ENCODE peak calls at places on chromosomes 4 and X, in five cellular contexts. V, Q, E, K and W are unnamed samples. For H3K4me1, the result is how much of the 10 kb centered on the place peaks cover.

GRCh38 chrX:130826249-130826648 is 76.8 kb downstream of the ENOX2 start:
- DNase-seq in V (no peak), Q (no peak), E (no peak), K (no peak), W (no peak)

GRCh38 chr4:181418491-181418890 is 824.7 kb upstream of the TENM3 start:
- DNase-seq in V (no peak), Q (no peak), E (no peak), K (no peak), W (no peak)

GRCh38 chr4:53477038-53477565 is 99.7 kb downstream of the FIP1L1 start:
- DNase-seq in V (no peak), Q (no peak), E (peak), K (no peak), W (peak)

GRCh38 chr4:154018659-154019058 is 229.8 kb upstream of the SFRP2 start:
- DNase-seq in V (no peak), Q (no peak), E (no peak), K (peak), W (peak)

GRCh38 chr4:175450446-175450845 is 361.6 kb downstream of the GPM6A start:
- DNase-seq in V (no peak), Q (no peak), E (no peak), K (no peak), W (no peak)

GRCh38 chr4:153232768-153233167 is 28.5 kb downstream of the TRIM2 start:
- DNase-seq in V (no peak), Q (no peak), E (peak), K (peak), W (peak)

GRCh38 chr4:151730003-151730559 is 30.7 kb downstream of the GATB start:
- DNase-seq in V (no peak), Q (no peak), E (no peak), K (no peak), W (peak)

GRCh38 chrX:15493118-15494082 is at the start of gene PIR:
- DNase-seq in V (peak), Q (peak), E (peak), K (peak), W (peak)

GRCh38 chr4:174375422-174375821 is 91.7 kb downstream of the CEP44 start:
- DNase-seq in V (no peak), Q (no peak), E (peak), K (no peak), W (peak)

GRCh38 chr4:7960790-7961655 is 21.4 kb upstream of the AFAP1 start:
- DNase-seq in V (peak), Q (no peak), E (no peak), K (no peak), W (no peak)

GRCh38 chr4:101345271-101345595 is 2.1 kb downstream of the PPP3CA start:
- DNase-seq in V (no peak), Q (no peak), E (no peak), K (no peak), W (no peak)

GRCh38 chr4:22625301-22625700 is 67.4 kb upstream of the GBA3 start:
- DNase-seq in V (no peak), Q (no peak), E (peak), K (no peak), W (peak)

GRCh38 chr4:87717276-87718031 is 67.4 kb downstream of the DMP1 start:
- DNase-seq in V (no peak), Q (no peak), E (no peak), K (no peak), W (no peak)

GRCh38 chr4:76703676-76704075 is 194.3 kb downstream of the SOWAHB start:
- DNase-seq in V (no peak), Q (no peak), E (no peak), K (no peak), W (no peak)

GRCh38 chrX:124113799-124114600 is 152.5 kb downstream of the STAG2 start:
- DNase-seq in V (no peak), Q (no peak), E (no peak), K (no peak), W (no peak)

GRCh38 chr4:4490041-4490440 is 51.8 kb downstream of the STX18 start:
- DNase-seq in V (no peak), Q (no peak), E (no peak), K (no peak), W (no peak)

GRCh38 chr4:154399259-154399974 is 92.2 kb downstream of the DCHS2 start:
- DNase-seq in V (no peak), Q (no peak), E (peak), K (no peak), W (peak)

GRCh38 chr4:47929682-47930201 is 15.4 kb upstream of the NFXL1 start:
- DNase-seq in V (no peak), Q (no peak), E (no peak), K (no peak), W (no peak)

GRCh38 chrX:45755719-45756118 is 555.0 kb upstream of the DIPK2B start:
- DNase-seq in V (no peak), Q (no peak), E (no peak), K (no peak), W (no peak)

GRCh38 chrX:141467442-141467841 is 117.1 kb downstream of the SPANXA1 start:
- DNase-seq in V (no peak), Q (no peak), E (no peak), K (no peak), W (peak)

GRCh38 chr4:108430921-108431320 is 189.5 kb upstream of the RPL34 start:
- DNase-seq in V (no peak), Q (no peak), E (no peak), K (no peak), W (no peak)

GRCh38 chr4:98794565-98795205 is 134.2 kb downstream of the EIF4E start:
- DNase-seq in V (no peak), Q (peak), E (no peak), K (no peak), W (peak)

GRCh38 chr4:24321151-24321550 is 263.2 kb downstream of the DHX15 start:
- DNase-seq in V (no peak), Q (no peak), E (no peak), K (no peak), W (no peak)

GRCh38 chr4:1382776-1383727 is 23.2 kb downstream of the NKX1-1 start:
- DNase-seq in V (no peak), Q (no peak), E (no peak), K (no peak), W (no peak)

GRCh38 chrX:151609222-151609621 is 45.7 kb downstream of the PASD1 start:
- DNase-seq in V (no peak), Q (no peak), E (peak), K (no peak), W (no peak)

GRCh38 chrX:79366888-79367749 is at the start of gene ITM2A:
- DNase-seq in V (no peak), Q (peak), E (no peak), K (peak), W (peak)

GRCh38 chrX:118632862-118633261 is 94.5 kb upstream of the IL13RA1 start:
- DNase-seq in V (no peak), Q (no peak), E (no peak), K (no peak), W (no peak)

DNA sequence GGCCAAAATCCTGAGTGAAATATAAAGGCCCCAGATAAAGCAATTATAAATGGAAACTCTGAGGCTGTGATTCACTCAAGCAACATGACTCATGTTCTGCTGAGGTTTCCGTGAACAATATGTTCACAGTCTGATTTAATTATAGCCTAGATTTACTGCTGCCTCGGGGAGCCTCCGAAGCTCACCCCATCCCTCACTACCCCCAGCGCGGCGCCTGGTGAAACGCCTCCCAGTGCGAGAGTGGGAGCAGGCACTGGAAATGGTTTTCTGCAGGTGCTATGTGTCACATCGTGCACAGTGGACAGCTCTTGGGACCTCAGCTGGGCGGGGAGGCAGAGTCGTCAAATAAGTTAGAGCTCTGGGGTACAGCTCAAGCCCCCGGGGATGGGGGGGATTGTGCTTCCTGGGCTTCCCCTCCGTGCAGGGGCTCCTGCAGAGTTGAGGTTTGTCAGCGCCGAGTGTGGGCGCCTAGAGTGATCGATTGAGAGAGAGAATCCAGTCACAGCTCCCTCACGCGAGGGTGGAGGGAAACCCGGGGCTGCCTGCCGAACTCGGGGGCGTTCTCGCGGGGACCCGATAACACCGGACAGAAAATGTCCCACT is 110.6 kb downstream of the PHKA2 start:
- DNase-seq in V (no peak), Q (no peak), E (no peak), K (no peak), W (no peak)
- TF ChIP-seq CREB1 in V (no peak), Q (no peak), E (no peak), K (no peak), W (no peak)

GRCh38 chr4:15751155-15751554 is 27.0 kb upstream of the CD38 start:
- DNase-seq in V (no peak), Q (peak), E (no peak), K (no peak), W (no peak)
- H3K4me1 ChIP-seq in V (under half), Q (under half), E (under half), K (under half), W (under half)

DNA sequence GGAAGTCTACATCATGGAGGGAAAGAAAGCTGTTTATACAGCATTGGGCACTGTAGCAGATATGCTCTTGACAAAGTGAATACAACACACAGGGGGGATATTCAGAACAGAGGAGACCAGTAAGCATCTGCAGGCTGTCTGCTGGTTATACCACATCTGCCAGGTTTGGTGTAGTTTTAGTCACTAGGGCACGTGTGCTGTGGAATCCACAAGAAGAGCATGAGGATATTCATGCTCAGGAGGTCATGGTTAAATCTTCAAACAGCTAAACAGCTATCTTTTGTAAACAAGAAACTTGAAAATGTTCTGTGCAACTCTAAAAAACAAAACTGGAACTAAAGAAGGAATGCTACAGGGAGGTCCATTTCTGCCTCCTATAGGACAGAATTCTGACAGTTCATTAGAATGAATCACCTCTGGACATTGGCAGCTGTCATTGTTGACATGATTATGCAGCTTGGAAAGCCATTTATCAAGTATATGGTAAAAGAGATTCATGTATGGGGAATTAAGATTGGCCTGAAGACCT is 175.8 kb downstream of the RCHY1 start:
- DNase-seq in V (no peak), Q (no peak), E (no peak), K (no peak), W (no peak)
- H3K4me2 ChIP-seq in V (no peak), Q (no peak), E (no peak), K (no peak), W (no peak)

GRCh38 chr4:186161138-186161537 is 30.2 kb upstream of the CYP4V2 start:
- DNase-seq in V (peak), Q (no peak), E (no peak), K (no peak), W (peak)
- TF ChIP-seq CREB1 in V (no peak), Q (no peak), E (no peak), K (no peak), W (no peak)